ENCODE peak calls at places on chromosomes 12 and 14, in four cellular contexts. Q is GM23338, H is upper lobe of left lung, T is HCT116. X is an unnamed sample.

GRCh38 chr12:57498143-57498524 is 10.3 kb downstream of the MARS1 start:
- ATAC-seq in Q (peak; percentile 88), H (peak; percentile 51), T (peak; percentile 49), X (no peak)

GRCh38 chr14:36505193-36505815 is 14.7 kb downstream of the NKX2-1 start:
- ATAC-seq in Q (peak; percentile 51), H (peak; percentile 34), T (no peak), X (no peak)

GRCh38 chr14:71168564-71168963 is 261.3 kb downstream of the PCNX1 start:
- ATAC-seq in Q (no peak), H (no peak), T (no peak), X (no peak)

GRCh38 chr14:97924922-97925613 is 1127.9 kb downstream of the VRK1 start:
- ATAC-seq in Q (no peak), H (no peak), T (no peak), X (no peak)

GRCh38 chr14:62126885-62127478 is 364.8 kb downstream of the SNAPC1 start:
- ATAC-seq in Q (peak; percentile 81), H (no peak), T (peak; percentile 81), X (no peak)

GRCh38 chr14:76584271-76584702 is 177.0 kb upstream of the VASH1 start:
- ATAC-seq in Q (no peak), H (no peak), T (no peak), X (peak; percentile 71)

GRCh38 chr12:49478949-49479664 is 59.7 kb upstream of the KCNH3 start:
- ATAC-seq in Q (peak; percentile 68), H (peak; percentile 55), T (peak; percentile 16), X (no peak)

GRCh38 chr14:90444077-90444696 is 47.4 kb downstream of the CALM1 start:
- ATAC-seq in Q (no peak), H (peak; percentile 93), T (peak; percentile 34), X (no peak)

GRCh38 chr12:122086641-122087285 is 8.2 kb downstream of the MLXIP start:
- ATAC-seq in Q (no peak), H (no peak), T (no peak), X (no peak)

GRCh38 chr14:90060965-90061848 is 587 bp upstream of the KCNK13 start:
- ATAC-seq in Q (peak; percentile 33), H (no peak), T (peak; percentile 25), X (no peak)

GRCh38 chr12:5806376-5807089 is 138.5 kb downstream of the ANO2 start:
- ATAC-seq in Q (no peak), H (peak; percentile 17), T (peak; percentile 61), X (no peak)

GRCh38 chr12:54993181-54993835 is 8.7 kb upstream of the TESPA1 start:
- ATAC-seq in Q (peak; percentile 85), H (peak; percentile 71), T (peak; percentile 97), X (no peak)

GRCh38 chr14:101525646-101526527 is 35.4 kb upstream of the DIO3 start:
- ATAC-seq in Q (peak; percentile 31), H (no peak), T (no peak), X (no peak)

GRCh38 chr12:111248981-111249380 is 119.9 kb downstream of the PHETA1 start:
- ATAC-seq in Q (no peak), H (no peak), T (peak; percentile 27), X (no peak)

GRCh38 chr12:82625523-82625922 is 61.2 kb upstream of the TMTC2 start:
- ATAC-seq in Q (peak; percentile 38), H (no peak), T (no peak), X (no peak)

DNA sequence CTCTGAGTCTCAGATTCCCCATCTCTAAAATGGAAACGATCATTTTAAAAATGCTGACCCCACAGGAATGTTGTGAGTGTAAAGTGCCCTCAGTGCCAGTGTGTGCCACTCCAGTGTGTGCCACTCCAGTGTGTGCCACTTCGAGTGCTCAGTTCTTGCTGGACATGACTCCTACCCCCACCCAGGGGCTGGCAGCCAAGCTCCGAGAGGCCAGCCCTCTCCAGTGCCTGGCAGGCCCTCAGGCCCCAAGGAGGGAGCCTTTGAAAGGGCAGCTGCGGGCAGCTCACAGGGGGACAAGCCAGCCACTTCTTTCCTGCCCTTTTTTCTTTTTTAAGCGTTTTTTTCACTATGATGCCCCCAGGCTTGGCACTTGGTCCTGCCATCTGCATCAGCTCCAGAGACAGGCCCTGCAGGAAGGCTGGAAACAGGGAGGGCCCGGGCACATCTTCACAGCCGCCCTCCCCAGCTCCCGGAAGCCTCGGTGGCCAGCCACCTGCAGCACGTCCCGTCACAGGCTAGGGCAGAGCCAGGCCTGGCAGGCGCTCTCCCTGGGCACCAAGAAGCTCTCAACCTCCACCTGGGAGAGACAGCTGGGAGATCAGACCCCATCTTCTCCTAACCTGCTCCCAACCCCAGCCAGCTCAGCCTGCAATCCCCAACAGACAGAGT is 29.8 kb downstream of the NCOR2 start:
- ATAC-seq in Q (no peak), H (peak; percentile 79), T (no peak), X (peak; percentile 20)
- H3K4me1 ChIP-seq in Q (peaks cover 12% of the 10 kb centered on the region), H (peaks cover 41% of the 10 kb centered on the region), T (peaks cover 37% of the 10 kb centered on the region), X (peaks cover 8% of the 10 kb centered on the region)

DNA sequence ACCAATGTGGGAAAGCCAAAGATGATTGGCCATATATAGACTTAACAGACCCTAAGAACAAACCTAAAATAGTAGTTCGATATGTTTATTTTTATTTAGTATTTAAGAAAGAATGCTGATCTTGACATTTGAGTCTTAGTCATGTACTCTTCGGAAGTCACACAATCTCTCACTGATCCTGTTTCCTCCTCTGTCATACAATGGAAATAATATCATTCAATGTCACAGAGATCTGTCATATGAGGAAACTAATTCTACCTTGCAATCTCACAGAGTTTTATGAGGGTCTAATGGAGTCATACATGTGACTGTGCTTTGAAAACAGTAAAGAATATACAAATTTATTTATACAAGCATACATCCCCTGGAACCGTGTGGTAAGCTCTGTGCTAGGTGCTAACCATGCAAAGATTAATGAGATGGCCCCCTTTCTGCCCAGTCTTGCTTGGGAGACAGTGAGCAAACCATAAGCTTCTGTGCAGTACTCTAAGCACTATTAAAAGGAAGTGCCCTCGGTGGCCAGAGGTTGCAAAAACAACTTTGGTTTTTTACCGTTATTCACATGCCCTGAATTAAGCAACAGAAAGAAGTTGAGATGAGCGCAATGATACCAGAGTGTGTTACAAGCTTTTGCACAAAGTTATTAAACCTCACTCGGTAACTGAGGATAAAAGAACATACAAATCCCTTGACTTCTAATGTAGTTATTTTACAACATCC is 1.7 kb upstream of the LIN7A start:
- ATAC-seq in Q (no peak), H (no peak), T (no peak), X (no peak)
- TF ChIP-seq POLR2AphosphoS5 in Q (no peak), H (no peak), T (no peak), X (no peak)

DNA sequence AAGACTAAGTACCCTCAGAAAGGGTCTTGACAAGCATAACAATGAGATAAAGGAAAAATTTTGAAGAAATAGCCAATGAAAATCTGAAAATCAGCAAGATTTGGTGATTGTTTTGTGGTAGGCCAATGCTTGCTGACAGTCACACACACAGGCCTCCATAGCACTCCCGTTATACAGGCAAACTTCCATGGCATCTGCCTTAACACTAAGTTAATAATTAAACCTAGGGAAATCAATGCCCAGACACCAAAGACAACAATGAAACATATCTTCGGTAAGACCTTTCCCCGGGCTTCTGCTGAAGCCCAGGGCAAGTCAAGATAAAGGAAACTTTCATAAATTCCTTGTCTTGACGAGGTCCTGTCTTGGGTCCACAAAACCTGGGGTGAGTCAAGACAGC is 18.6 kb upstream of the RERGL start:
- ATAC-seq in Q (no peak), H (no peak), T (no peak), X (no peak)
- H3K27ac ChIP-seq in Q (no peak overlapping the region), H (no peak overlapping the region), T (no peak overlapping the region), X (no peak overlapping the region)

DNA sequence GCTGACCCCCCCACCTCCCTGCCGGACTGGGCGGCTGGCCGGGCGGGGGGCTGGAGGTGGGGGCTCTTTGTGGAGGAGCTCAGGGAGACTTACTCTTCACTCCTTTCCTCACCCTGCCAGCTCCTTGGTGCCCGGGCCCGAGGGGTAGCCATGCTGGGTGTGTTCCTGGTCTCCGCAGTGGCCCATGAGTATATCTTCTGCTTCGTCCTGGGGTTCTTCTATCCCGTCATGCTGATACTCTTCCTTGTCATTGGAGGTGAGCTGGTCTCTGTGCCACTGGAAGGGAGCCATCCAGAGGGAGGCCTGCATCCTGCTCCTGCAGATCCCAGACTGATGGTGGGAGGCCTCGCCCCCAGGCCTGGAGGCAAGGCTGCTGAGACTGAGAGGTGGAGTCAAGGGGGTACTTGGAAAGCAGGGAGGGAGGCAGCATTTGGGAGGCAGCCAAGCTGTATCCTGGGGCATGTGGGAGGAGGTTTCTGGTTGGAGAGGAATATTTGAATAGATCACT is 19.7 kb downstream of the SOAT2 start:
- ATAC-seq in Q (no peak), H (no peak), T (peak; percentile 20), X (no peak)
- H3K4me1 ChIP-seq in Q (no peaks in the 10 kb centered on the region), H (no peaks in the 10 kb centered on the region), T (no peaks in the 10 kb centered on the region), X (no peaks in the 10 kb centered on the region)

GRCh38 chr12:124566181-124567034 is 1.0 kb downstream of the NCOR2 start:
- ATAC-seq in Q (peak; percentile 46), H (peak; percentile 83), T (peak; percentile 82), X (peak; percentile 65)

GRCh38 chr12:124565656-124566180 is 1.7 kb downstream of the NCOR2 start:
- ATAC-seq in Q (no peak), H (no peak), T (no peak), X (no peak)

GRCh38 chr12:124564232-124564958 is 3.0 kb downstream of the NCOR2 start:
- ATAC-seq in Q (peak; percentile 7), H (no peak), T (no peak), X (no peak)

GRCh38 chr12:124563809-124564208 is 3.6 kb downstream of the NCOR2 start:
- ATAC-seq in Q (no peak), H (no peak), T (no peak), X (no peak)

GRCh38 chr12:124565071-124565491 is 2.3 kb downstream of the NCOR2 start:
- ATAC-seq in Q (peak; percentile 13), H (no peak), T (no peak), X (no peak)
- TF ChIP-seq POLR2AphosphoS5 in Q (no peak), H (no peak), T (no peak), X (no peak)

GRCh38 chr12:2543801-2544200 is 251.0 kb upstream of the FKBP4 start:
- ATAC-seq in Q (no peak), H (no peak), T (no peak), X (no peak)
- H3K27ac ChIP-seq in Q (no peak overlapping the region), H (no peak overlapping the region), T (no peak overlapping the region), X (no peak overlapping the region)

GRCh38 chr12:106304001-106304421 is 1.5 kb downstream of the TCP11L2 start:
- ATAC-seq in Q (no peak), H (no peak), T (no peak), X (no peak)
- H3K4me1 ChIP-seq in Q (peaks cover 18% of the 10 kb centered on the region), H (peaks cover 56% of the 10 kb centered on the region), T (peaks cover 19% of the 10 kb centered on the region), X (peaks cover 22% of the 10 kb centered on the region)

GRCh38 chr12:114403044-114403689 is 2.8 kb downstream of the TBX5 start:
- ATAC-seq in Q (peak; percentile 69), H (no peak), T (no peak), X (peak; percentile 59)
- TF ChIP-seq POLR2AphosphoS5 in Q (no peak), H (no peak), T (no peak), X (no peak)

DNA sequence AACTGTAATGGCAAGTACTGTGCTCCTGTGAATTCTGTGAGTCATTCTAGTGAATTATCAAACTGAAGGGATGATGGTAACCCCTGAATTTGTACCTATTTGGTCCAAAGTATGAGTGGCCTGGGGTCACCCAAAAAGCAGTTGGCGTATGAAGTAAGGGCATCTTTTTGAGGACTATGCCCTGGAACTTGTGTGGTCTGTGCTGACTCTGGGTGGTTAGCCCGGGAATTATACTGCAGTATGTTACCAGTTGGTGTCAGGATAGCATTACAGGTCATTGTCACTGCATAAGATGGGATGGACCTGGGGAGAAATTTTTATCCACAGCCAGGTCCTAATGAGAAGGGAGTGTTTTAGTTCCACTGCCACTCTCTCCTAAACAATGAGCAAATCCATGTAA is 174.7 kb downstream of the SSPN start:
- ATAC-seq in Q (peak; percentile 31), H (no peak), T (no peak), X (no peak)
- H3K27ac ChIP-seq in Q (no peak overlapping the region), H (no peak overlapping the region), T (no peak overlapping the region), X (no peak overlapping the region)

X was measured in gastroesophageal sphincter.